ENCODE peak calls at places on chromosome 11, in eight cellular contexts. Z is endothelial cell, J is MV-4-11, A is IMR-90, K is substantia nigra, X is NCI-H748 treated with DMSO at 0.1 percent for 48 hours, B is NCI-H1105 treated with DMSO at 0.1 percent for 48 hours, G is neuronal stem cell. N is an unnamed sample.

GRCh38 chr11:48107188-48107704 is 109.4 kb upstream of the OR4B1 start:
- DNase-seq in Z (no peak), G (no peak), J (peak), X (no peak), K (no peak), A (peak), B (no peak), N (no peak)

GRCh38 chr11:84260862-84261261 is 974.7 kb upstream of the CCDC90B start:
- DNase-seq in Z (no peak), G (no peak), K (no peak), A (no peak), J (no peak), B (no peak), X (no peak), N (no peak)

GRCh38 chr11:94184362-94184761 is 55.7 kb downstream of the PANX1 start:
- DNase-seq in J (no peak), X (no peak), K (no peak), A (no peak), Z (no peak), G (no peak), B (no peak), N (no peak)

GRCh38 chr11:76824980-76825725 is 35.6 kb upstream of the ACER3 start:
- DNase-seq in Z (no peak), A (peak), J (no peak), X (no peak), G (no peak), B (peak), K (no peak), N (no peak)

GRCh38 chr11:42338056-42338455 is 878.6 kb upstream of the LRRC4C start:
- DNase-seq in G (no peak), A (no peak), K (no peak), Z (no peak), X (no peak), J (no peak), B (no peak), N (no peak)

GRCh38 chr11:85825590-85825989 is 14.6 kb upstream of the SYTL2 start:
- DNase-seq in B (no peak), X (no peak), G (no peak), A (no peak), K (no peak), J (no peak), Z (no peak), N (no peak)

GRCh38 chr11:6637871-6638270 is 17.7 kb downstream of the DCHS1 start:
- DNase-seq in K (no peak), A (peak), B (no peak), J (no peak), X (no peak), Z (no peak), G (no peak), N (no peak)

GRCh38 chr11:69466039-69466438 is 15.4 kb upstream of the LINC01488 start:
- DNase-seq in J (no peak), Z (no peak), K (no peak), X (no peak), A (no peak), B (no peak), G (no peak), N (no peak)

GRCh38 chr11:69504127-69504526 is 22.7 kb downstream of the LINC01488 start:
- DNase-seq in A (no peak), J (no peak), B (no peak), G (no peak), K (no peak), X (no peak), Z (no peak), N (no peak)

GRCh38 chr11:95695181-95695580 is 94.4 kb downstream of the FAM76B start:
- DNase-seq in K (no peak), G (no peak), A (no peak), J (no peak), X (no peak), B (no peak), Z (no peak), N (no peak)

GRCh38 chr11:64917663-64917995 is 620 bp upstream of the ATG2A start:
- DNase-seq in Z (no peak), G (no peak), K (no peak), B (no peak), A (no peak), X (no peak), J (no peak), N (no peak)